ENCODE peak calls at places on chromosomes 1 and 21, in four cellular contexts. K, P, T and V are unnamed samples.

GRCh38 chr1:54355931-54356679 is 50.1 kb downstream of the SSBP3 start:
- DNase-seq in K (no peak), T (no peak), P (no peak), V (peak)

GRCh38 chr1:91133240-91133639 is 111.4 kb upstream of the ZNF644 start:
- DNase-seq in T (no peak), P (no peak), K (no peak), V (no peak)

GRCh38 chr1:7454052-7454815 is 316.9 kb upstream of the VAMP3 start:
- DNase-seq in P (peak), K (peak), T (no peak), V (peak)

GRCh38 chr21:25342811-25343210 is 264.5 kb downstream of the MRPL39 start:
- DNase-seq in T (no peak), K (peak), P (no peak), V (no peak)

GRCh38 chr1:92708368-92708950 is 76.4 kb downstream of the EVI5 start:
- DNase-seq in K (peak), P (no peak), T (no peak), V (no peak)

GRCh38 chr1:1282998-1283397 is 2.8 kb downstream of the SCNN1D start:
- DNase-seq in T (no peak), K (peak), P (no peak), V (no peak)

GRCh38 chr1:1231400-1232223 is at the start of gene SDF4:
- DNase-seq in K (peak), T (peak), P (peak), V (peak)

GRCh38 chr1:227773558-227773957 is 38.3 kb downstream of the SNAP47 start:
- DNase-seq in P (no peak), K (no peak), T (no peak), V (no peak)

GRCh38 chr1:47226121-47226977 is 5.7 kb downstream of the TAL1 start:
- DNase-seq in K (no peak), P (no peak), T (no peak), V (no peak)

GRCh38 chr1:110051262-110051648 is 16.8 kb downstream of the STRIP1 start:
- DNase-seq in P (no peak), T (no peak), K (peak), V (no peak)

GRCh38 chr1:234921266-234922062 is 207.2 kb downstream of the TOMM20 start:
- DNase-seq in K (peak), P (no peak), T (no peak), V (no peak)

GRCh38 chr1:117142200-117142599 is 20.7 kb upstream of the TRIM45 start:
- DNase-seq in P (no peak), T (no peak), K (peak), V (no peak)

GRCh38 chr1:111497592-111497991 is 5.8 kb downstream of the ADORA3 start:
- DNase-seq in K (no peak), P (no peak), T (no peak), V (no peak)

GRCh38 chr1:170494369-170494768 is 37.6 kb upstream of the GORAB start:
- DNase-seq in K (peak), T (no peak), P (no peak), V (peak)

GRCh38 chr21:35288238-35288637 is 239.1 kb upstream of the RUNX1 start:
- DNase-seq in T (no peak), P (no peak), K (no peak), V (no peak)

GRCh38 chr1:182193908-182194550 is 132.5 kb upstream of the ZNF648 start:
- DNase-seq in T (no peak), P (no peak), K (peak), V (no peak)

GRCh38 chr1:28509705-28510349 is 4.0 kb downstream of the RCC1 start:
- DNase-seq in T (no peak), P (no peak), K (no peak), V (peak)

GRCh38 chr1:113760102-113760804 is 967 bp upstream of the PHTF1 start:
- DNase-seq in K (no peak), P (no peak), T (no peak), V (peak)

GRCh38 chr1:223819730-223820514 is 25.8 kb downstream of the TP53BP2 start:
- DNase-seq in P (no peak), T (no peak), K (peak), V (peak)

GRCh38 chr1:8463144-8463927 is 145.4 kb downstream of the SLC45A1 start:
- DNase-seq in P (no peak), T (no peak), K (peak), V (peak)

GRCh38 chr1:234573711-234574299 is 36.2 kb downstream of the IRF2BP2 start:
- DNase-seq in K (no peak), P (no peak), T (no peak), V (peak)

GRCh38 chr1:220920967-220921366 is 41.7 kb downstream of the HLX start:
- DNase-seq in K (no peak), P (no peak), T (no peak), V (no peak)

GRCh38 chr1:209601809-209602657 is 18.5 kb downstream of the CAMK1G start:
- DNase-seq in K (peak), P (no peak), T (no peak), V (peak)

GRCh38 chr1:28668956-28669719 is 554 bp downstream of the GMEB1 start:
- DNase-seq in P (peak), K (peak), T (peak), V (peak)

GRCh38 chr1:245242989-245243388 is 88.2 kb downstream of the KIF26B start:
- DNase-seq in P (no peak), T (no peak), K (no peak), V (no peak)

GRCh38 chr1:37497832-37498231 is 16.7 kb downstream of the MEAF6 start:
- DNase-seq in T (no peak), P (no peak), K (no peak), V (no peak)

GRCh38 chr1:86865973-86866637 is 47.8 kb downstream of the SELENOF start:
- DNase-seq in K (no peak), T (no peak), P (no peak), V (no peak)

DNA sequence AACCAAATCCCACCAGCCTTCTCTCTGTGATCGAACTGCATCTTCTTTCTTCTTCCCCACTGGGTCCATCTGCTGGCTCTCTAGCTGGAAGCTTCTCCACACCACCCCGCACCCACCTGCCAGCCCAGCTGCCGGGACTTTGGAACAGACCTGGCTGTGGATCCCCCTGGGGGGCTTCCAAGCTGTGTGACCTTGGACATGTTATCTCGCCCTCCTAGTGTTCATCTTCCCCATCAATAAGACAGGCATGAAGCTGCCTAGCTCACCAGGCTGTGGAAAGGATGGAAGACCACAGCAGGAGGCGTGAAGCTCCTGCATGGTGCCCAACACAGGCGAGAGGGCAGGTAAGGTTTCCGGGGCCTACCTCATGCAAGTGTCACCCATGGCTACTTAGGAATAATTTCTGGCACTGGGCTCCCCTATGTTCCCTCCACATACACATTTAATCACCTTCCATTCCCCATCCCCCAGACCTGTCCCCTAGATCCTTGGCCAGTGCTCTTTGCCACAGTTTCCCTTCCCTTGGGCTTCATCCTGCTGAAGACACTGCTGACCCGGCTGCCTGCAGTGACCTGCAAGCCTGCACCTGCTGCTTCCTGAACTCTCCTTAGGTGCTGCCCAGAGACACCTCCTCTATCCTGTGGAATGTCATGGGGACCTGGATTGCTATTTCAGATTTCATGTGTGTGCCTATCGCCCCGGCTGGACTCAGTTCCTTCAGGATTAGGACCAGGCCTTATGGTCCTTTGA is 13.2 kb upstream of the C2CD2 start:
- DNase-seq in K (no peak), T (peak), P (no peak), V (no peak)
- H3K23ac ChIP-seq in K (no peak), T (no peak), P (no peak), V (no peak)

GRCh38 chr21:45990049-45990711 is 8.6 kb downstream of the COL6A1 start:
- DNase-seq in T (no peak), K (no peak), P (no peak), V (no peak)
- H3K56ac ChIP-seq in T (no peak), K (no peak), P (no peak), V (no peak)

GRCh38 chr1:154478639-154479038 is 23.4 kb upstream of the TDRD10 start:
- DNase-seq in P (no peak), T (no peak), K (peak), V (no peak)

GRCh38 chr1:154478013-154478412 is 24.0 kb upstream of the TDRD10 start:
- DNase-seq in K (no peak), T (no peak), P (no peak), V (no peak)

GRCh38 chr1:154481058-154481457 is 21.0 kb upstream of the TDRD10 start:
- DNase-seq in K (no peak), P (no peak), T (no peak), V (peak)

GRCh38 chr1:154476791-154477190 is 25.2 kb upstream of the TDRD10 start:
- DNase-seq in K (no peak), T (no peak), P (no peak), V (no peak)

GRCh38 chr1:154479764-154480421 is 22.1 kb upstream of the TDRD10 start:
- DNase-seq in T (peak), P (peak), K (peak), V (peak)
- H3K23ac ChIP-seq in T (no peak), P (no peak), K (no peak), V (no peak)

DNA sequence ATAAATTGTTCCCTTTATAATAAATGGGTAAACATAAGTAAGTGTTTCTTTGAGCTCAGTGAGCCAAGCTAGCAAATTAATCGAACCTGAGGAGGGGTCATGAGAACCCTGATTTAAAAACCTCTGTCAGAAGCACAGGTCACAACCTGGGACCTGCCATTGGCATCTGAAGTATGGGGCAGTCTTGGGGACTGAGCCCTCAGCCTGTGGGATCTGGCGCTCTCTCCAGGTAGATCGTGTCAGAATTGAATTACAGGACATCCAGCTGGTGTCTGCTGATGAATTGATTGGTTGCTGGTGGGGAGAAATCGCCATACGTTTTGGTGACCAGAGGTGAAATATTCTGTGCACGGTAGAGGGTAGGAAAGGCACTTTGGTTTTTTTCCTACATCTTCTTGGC is 17.5 kb downstream of the UCK2 start:
- DNase-seq in K (no peak), P (no peak), T (no peak), V (peak)
- H3K56ac ChIP-seq in K (no peak), P (no peak), T (no peak), V (no peak)

GRCh38 chr1:192807968-192808587 is 761 bp upstream of the RGS2 start:
- DNase-seq in T (no peak), K (peak), P (no peak), V (peak)
- H3K23ac ChIP-seq in T (no peak), K (peak), P (no peak), V (no peak)

DNA sequence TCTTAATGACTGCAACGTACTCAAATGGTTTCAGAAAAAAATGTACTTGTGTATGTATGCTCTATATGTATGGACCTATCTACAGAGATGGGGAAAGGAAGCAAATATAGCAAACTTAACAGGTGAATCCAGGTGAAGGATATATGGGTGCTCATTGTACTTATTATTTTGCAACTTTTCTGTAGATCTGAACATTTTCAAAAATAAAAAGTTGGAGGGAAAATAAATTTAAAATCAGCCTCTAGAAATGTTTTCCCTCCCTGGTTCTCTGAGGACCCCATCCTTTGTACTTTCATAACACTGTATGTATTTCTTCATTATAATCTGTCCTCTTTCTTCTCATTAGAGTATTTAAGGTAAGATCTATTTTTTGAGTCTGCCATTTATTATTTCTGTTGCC is 17.9 kb downstream of the FMO5 start:
- DNase-seq in T (no peak), P (no peak), K (no peak), V (no peak)
- H3K56ac ChIP-seq in T (no peak), P (no peak), K (no peak), V (no peak)